ENCODE peak calls at places on chromosomes 13 and 19, in nine cellular contexts. Q is brain microvascular endothelial cell, A is pancreas, E is tibial nerve, F is foreskin keratinocyte, C is upper lobe of left lung, X is lower leg skin, D is glutamatergic neuron, S is tibial artery. G is an unnamed sample.

GRCh38 chr19:39148939-39149529 is 23.4 kb downstream of the PAK4 start:
- DNase-seq in Q (no peak), A (no peak), E (no peak), F (no peak), C (no peak), X (no peak), D (no peak), S (no peak), G (no peak)

GRCh38 chr19:5059191-5059579 is 90.3 kb downstream of the KDM4B start:
- DNase-seq in Q (no peak), A (peak), E (no peak), F (no peak), C (no peak), X (no peak), D (no peak), S (no peak), G (no peak)

GRCh38 chr13:27783111-27783510 is 9.2 kb upstream of the GSX1 start:
- DNase-seq in Q (no peak), A (no peak), E (no peak), F (peak), C (no peak), X (peak), D (no peak), S (no peak), G (no peak)

GRCh38 chr19:15265849-15266248 is 33.6 kb upstream of the EPHX3 start:
- DNase-seq in Q (peak), A (peak), E (peak), F (no peak), C (peak), X (peak), D (no peak), S (peak), G (no peak)

GRCh38 chr19:10624585-10624984 is 768 bp upstream of the SLC44A2 start:
- DNase-seq in Q (no peak), A (no peak), E (no peak), F (no peak), C (no peak), X (no peak), D (no peak), S (no peak), G (no peak)

GRCh38 chr13:64278493-64278892 is 2862.8 kb upstream of the PCDH20 start:
- DNase-seq in Q (peak), A (no peak), E (no peak), F (peak), C (no peak), X (no peak), D (no peak), S (no peak), G (no peak)

GRCh38 chr19:5003781-5004180 is 34.9 kb downstream of the KDM4B start:
- DNase-seq in Q (no peak), A (no peak), E (no peak), F (no peak), C (no peak), X (no peak), D (no peak), S (no peak), G (no peak)

GRCh38 chr19:29671393-29672076 is 6.3 kb downstream of the PLEKHF1 start:
- DNase-seq in Q (peak), A (peak), E (no peak), F (peak), C (peak), X (peak), D (no peak), S (peak), G (peak)

GRCh38 chr19:51772977-51773376 is 12.0 kb downstream of the FPR2 start:
- DNase-seq in Q (no peak), A (no peak), E (no peak), F (no peak), C (peak), X (no peak), D (no peak), S (no peak), G (no peak)
- TF ChIP-seq CTCF in Q (no peak), A (no peak), E (no peak), F (peak), C (no peak), X (no peak), D (no peak), S (no peak), G (no peak)

GRCh38 chr13:78136966-78137365 is 218.3 kb upstream of the EDNRB start:
- DNase-seq in Q (no peak), A (no peak), E (no peak), F (no peak), C (no peak), X (no peak), D (no peak), S (no peak), G (no peak)

GRCh38 chr13:78129850-78130249 is 211.2 kb upstream of the EDNRB start:
- DNase-seq in Q (no peak), A (no peak), E (no peak), F (no peak), C (no peak), X (no peak), D (no peak), S (no peak), G (no peak)

GRCh38 chr13:78137404-78138142 is 218.9 kb upstream of the EDNRB start:
- DNase-seq in Q (peak), A (no peak), E (peak), F (peak), C (no peak), X (no peak), D (peak), S (no peak), G (peak)

GRCh38 chr13:78133511-78133910 is 214.9 kb upstream of the EDNRB start:
- DNase-seq in Q (no peak), A (no peak), E (no peak), F (no peak), C (no peak), X (no peak), D (no peak), S (no peak), G (no peak)

GRCh38 chr13:78131811-78132210 is 213.2 kb upstream of the EDNRB start:
- DNase-seq in Q (no peak), A (no peak), E (no peak), F (no peak), C (no peak), X (no peak), D (no peak), S (no peak), G (no peak)
- TF ChIP-seq CTCF in Q (peak), A (no peak), E (no peak), F (peak), C (no peak), X (no peak), D (no peak), S (no peak), G (peak)

GRCh38 chr19:3112375-3113099 is 18.4 kb downstream of the GNA11 start:
- DNase-seq in Q (no peak), A (peak), E (no peak), F (no peak), C (no peak), X (no peak), D (no peak), S (no peak), G (no peak)
- TF ChIP-seq CTCF in Q (no peak), A (no peak), E (no peak), F (no peak), C (no peak), X (no peak), D (no peak), S (no peak), G (no peak)

GRCh38 chr19:55382522-55383054 is 1.5 kb downstream of the TMEM238 start:
- DNase-seq in Q (no peak), A (no peak), E (no peak), F (no peak), C (no peak), X (no peak), D (no peak), S (no peak), G (no peak)

GRCh38 chr19:55385236-55385748 is 440 bp upstream of the RPL28 start:
- DNase-seq in Q (peak), A (peak), E (peak), F (peak), C (peak), X (peak), D (peak), S (peak), G (peak)

GRCh38 chr19:55384576-55385235 is 614 bp upstream of the TMEM238 start:
- DNase-seq in Q (no peak), A (no peak), E (peak), F (peak), C (no peak), X (no peak), D (no peak), S (no peak), G (no peak)

GRCh38 chr19:55383279-55383788 is 758 bp downstream of the TMEM238 start:
- DNase-seq in Q (no peak), A (no peak), E (no peak), F (no peak), C (no peak), X (no peak), D (peak), S (no peak), G (no peak)

DNA sequence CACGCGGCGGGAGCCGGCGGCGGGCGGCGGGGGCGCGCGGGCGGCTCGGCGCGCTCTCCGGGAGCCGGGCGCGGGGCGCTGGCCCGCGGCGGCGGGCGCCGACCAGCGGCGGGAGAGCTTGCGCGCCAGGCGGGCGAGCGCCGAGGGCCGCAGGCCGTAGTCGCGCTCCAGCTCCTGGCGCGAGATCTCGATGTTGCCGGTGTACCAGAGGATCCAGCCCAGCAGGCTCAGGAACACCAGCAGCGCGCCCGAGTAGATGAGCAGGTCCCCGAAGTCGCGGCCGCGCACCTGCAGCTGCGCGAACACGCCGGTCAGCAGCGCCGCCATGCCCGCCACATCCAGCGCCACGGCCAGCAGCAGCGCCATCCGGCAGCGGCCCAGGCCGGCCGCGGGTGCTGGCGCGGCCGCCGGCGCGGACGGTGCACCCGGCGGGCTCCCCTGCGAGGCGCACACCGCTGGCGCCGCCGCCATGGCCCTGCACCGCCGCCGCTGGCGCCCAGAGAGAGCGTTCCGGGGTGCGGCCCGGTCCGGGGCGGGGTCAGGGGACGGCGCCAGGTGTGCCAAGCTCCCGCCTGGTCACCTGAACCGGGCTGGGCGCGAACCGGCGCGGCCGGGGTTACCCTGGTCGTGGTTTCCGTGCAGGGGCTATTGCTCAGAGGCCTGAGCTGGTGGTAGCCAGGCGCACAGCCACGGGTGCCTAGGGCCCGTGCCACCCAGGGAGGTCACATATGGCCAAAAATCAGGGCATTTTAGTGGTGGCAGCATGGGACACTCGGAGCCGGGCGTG is at the start of gene TMEM238:
- DNase-seq in Q (peak), A (peak), E (no peak), F (no peak), C (peak), X (peak), D (peak), S (no peak), G (peak)
- TF ChIP-seq CTCF in Q (peak), A (no peak), E (no peak), F (peak), C (peak), X (no peak), D (no peak), S (peak), G (peak)